ENCODE peak calls at places on chromosomes 12 and 14, in five cellular contexts. O is A549, D is BJ, C is cardiac muscle cell, U is fibroblast of the aortic adventitia. B is an unnamed sample.

GRCh38 chr12:32270818-32271710 is 128.3 kb upstream of the FGD4 start:
- DNase-seq in U (peak), C (no peak), O (no peak), D (no peak), B (peak)

GRCh38 chr12:78865297-78865955 is 852 bp downstream of the SYT1 start:
- DNase-seq in C (no peak), U (peak), D (no peak), O (no peak), B (peak)

GRCh38 chr12:105167346-105167745 is 59.8 kb downstream of the WASHC4 start:
- DNase-seq in D (peak), U (no peak), C (no peak), O (no peak), B (peak)

GRCh38 chr14:72850360-72850759 is 43.5 kb downstream of the DPF3 start:
- DNase-seq in U (no peak), O (no peak), D (no peak), C (no peak), B (peak)

GRCh38 chr14:102829106-102829505 is 51.9 kb downstream of the TRAF3 start:
- DNase-seq in D (no peak), U (peak), O (no peak), C (no peak), B (peak)

GRCh38 chr12:34399631-34400422 is 377.5 kb downstream of the ALG10 start:
- DNase-seq in C (no peak), D (no peak), O (no peak), U (no peak), B (no peak)

GRCh38 chr14:65704412-65704811 is 291.9 kb downstream of the FUT8 start:
- DNase-seq in C (no peak), D (no peak), U (peak), O (no peak), B (no peak)

GRCh38 chr14:92747701-92748258 is 647 bp downstream of the LGMN start:
- DNase-seq in O (no peak), U (peak), C (peak), D (no peak), B (no peak)

GRCh38 chr12:65232490-65233077 is 45.9 kb upstream of the MSRB3 start:
- DNase-seq in U (peak), D (peak), O (peak), C (no peak), B (peak)

GRCh38 chr14:30427846-30428245 is 131.1 kb upstream of the G2E3 start:
- DNase-seq in D (no peak), C (no peak), O (no peak), U (no peak), B (no peak)

GRCh38 chr14:71414631-71415403 is 507.6 kb downstream of the PCNX1 start:
- DNase-seq in U (peak), O (no peak), D (peak), C (no peak), B (no peak)

GRCh38 chr12:46675736-46676135 is 150.1 kb downstream of the SLC38A4 start:
- DNase-seq in U (peak), O (no peak), C (peak), D (no peak), B (peak)

GRCh38 chr14:68679746-68680467 is 113.0 kb downstream of the ZFP36L1 start:
- DNase-seq in U (no peak), D (no peak), O (no peak), C (no peak), B (no peak)

GRCh38 chr14:61266436-61267220 is 14.5 kb downstream of the TMEM30B start:
- DNase-seq in O (no peak), C (no peak), U (peak), D (no peak), B (peak)

GRCh38 chr12:45296046-45296586 is 80.2 kb downstream of the ANO6 start:
- DNase-seq in U (no peak), C (no peak), D (no peak), O (no peak), B (no peak)

GRCh38 chr12:59164991-59165718 is 244.9 kb upstream of the LRIG3 start:
- DNase-seq in O (peak), C (peak), D (no peak), U (peak), B (peak)

GRCh38 chr12:49959570-49960473 is 1.9 kb upstream of the AQP5 start:
- DNase-seq in U (peak), O (peak), C (peak), D (no peak), B (no peak)

GRCh38 chr14:32205984-32206383 is 2.9 kb upstream of the RNU6-8 start:
- DNase-seq in C (no peak), O (no peak), U (no peak), D (no peak), B (no peak)

GRCh38 chr14:104866451-104867370 is 1.6 kb downstream of the CEP170B start:
- DNase-seq in U (no peak), O (no peak), D (no peak), C (no peak), B (no peak)
- H3K4me3 ChIP-seq in U (peak), O (peak), D (peak), C (peak), B (peak)

GRCh38 chr12:113254298-113254697 is 33.0 kb downstream of the TPCN1 start:
- DNase-seq in U (no peak), D (no peak), O (no peak), C (no peak), B (no peak)
- TF ChIP-seq CTCF in U (no peak), D (no peak), O (no peak), C (no peak), B (no peak)

DNA sequence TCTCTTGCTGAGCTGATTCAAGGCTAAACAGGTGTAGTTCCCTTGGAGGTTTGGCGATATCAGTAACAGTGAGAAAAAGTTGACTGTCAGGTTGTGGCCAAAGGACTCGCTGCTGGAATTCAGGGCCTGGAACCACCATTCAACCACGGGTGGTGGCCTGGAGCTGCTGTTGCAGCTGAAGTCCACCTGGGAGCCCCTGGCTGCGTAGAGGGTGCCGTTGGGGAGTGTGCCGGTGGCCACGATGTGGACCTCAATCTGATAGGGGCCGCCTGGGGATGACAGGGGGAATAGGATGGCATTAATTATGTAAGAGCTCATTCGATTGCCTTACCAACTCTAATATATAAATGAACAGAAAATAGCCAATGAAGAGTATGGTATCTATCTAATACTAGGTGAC is 21.2 kb upstream of the WSB2 start:
- DNase-seq in D (no peak), U (no peak), O (no peak), C (no peak), B (no peak)
- H3K4me3 ChIP-seq in D (no peak), U (no peak), O (no peak), C (no peak), B (no peak)

GRCh38 chr12:124796303-124796957 is 67.2 kb downstream of the SCARB1 start:
- DNase-seq in O (no peak), U (no peak), D (no peak), C (no peak), B (no peak)

GRCh38 chr12:124795081-124795948 is 68.3 kb downstream of the SCARB1 start:
- DNase-seq in D (no peak), U (no peak), O (no peak), C (no peak), B (no peak)

GRCh38 chr12:124790650-124791400 is 72.8 kb downstream of the SCARB1 start:
- DNase-seq in D (no peak), O (no peak), U (no peak), C (no peak), B (no peak)

GRCh38 chr12:124792177-124792576 is 71.5 kb downstream of the SCARB1 start:
- DNase-seq in C (no peak), O (no peak), U (no peak), D (no peak), B (no peak)

DNA sequence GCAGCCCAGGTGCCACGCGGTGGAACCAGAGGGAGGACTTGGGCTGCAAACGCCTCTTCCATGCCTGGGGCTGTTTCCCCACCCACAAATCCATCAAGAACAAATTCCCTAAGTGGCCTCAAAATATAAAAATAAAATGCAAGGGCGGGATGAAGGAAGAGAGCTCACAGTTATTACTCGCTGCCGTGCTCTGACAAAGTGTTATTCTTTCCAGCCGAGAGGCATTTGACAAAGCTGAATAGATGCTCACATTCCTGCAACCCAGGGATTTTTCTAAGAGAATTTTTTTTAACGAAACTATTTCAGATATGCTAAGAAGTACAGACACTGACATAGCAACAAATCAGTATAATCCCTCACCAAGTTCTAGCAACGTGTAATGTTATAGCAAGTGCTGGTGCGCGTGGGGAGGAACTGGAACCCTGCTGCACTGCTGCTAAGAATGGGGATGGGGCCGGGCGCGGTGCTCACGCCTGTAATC is 70.7 kb downstream of the SCARB1 start:
- DNase-seq in C (no peak), O (no peak), U (no peak), D (no peak), B (no peak)
- TF ChIP-seq CTCF in C (no peak), O (no peak), U (no peak), D (no peak), B (no peak)

DNA sequence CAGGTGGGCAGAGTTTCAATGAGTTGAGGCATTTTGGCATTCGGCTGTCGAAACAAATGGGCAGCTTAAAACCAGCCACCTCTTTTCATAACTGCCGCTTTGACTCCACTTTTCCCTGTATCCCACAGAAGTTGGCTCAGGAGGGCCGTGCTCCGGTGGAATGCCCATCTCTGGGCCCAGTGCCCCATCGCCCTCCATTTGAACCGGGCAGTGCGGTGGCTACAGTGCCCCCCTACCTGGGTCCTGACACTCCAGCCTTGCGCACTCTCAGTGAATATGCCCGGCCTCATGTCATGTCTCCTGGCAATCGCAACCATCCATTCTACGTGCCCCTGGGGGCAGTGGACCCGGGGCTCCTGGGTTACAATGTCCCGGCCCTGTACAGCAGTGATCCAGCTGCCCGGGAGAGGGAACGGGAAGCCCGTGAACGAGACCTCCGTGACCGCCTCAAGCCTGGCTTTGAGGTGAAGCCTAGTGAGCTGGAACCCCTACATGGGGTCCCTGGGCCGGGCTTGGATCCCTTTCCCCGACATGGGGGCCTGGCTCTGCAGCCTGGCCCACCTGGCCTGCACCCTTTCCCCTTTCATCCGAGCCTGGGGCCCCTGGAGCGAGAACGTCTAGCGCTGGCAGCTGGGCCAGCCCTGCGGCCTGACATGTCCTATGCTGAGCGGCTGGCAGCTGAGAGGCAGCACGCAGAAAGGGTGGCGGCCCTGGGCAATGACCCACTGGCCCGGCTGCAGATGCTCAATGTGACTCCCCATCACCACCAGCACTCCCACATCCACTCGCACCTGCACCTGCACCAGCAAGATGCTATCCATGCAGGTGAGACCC is 5.0 kb upstream of the RNU7-1 start:
- DNase-seq in D (no peak), C (no peak), O (no peak), U (no peak), B (no peak)
- H3K4me3 ChIP-seq in D (peak), C (peak), O (peak), U (peak), B (peak)

DNA sequence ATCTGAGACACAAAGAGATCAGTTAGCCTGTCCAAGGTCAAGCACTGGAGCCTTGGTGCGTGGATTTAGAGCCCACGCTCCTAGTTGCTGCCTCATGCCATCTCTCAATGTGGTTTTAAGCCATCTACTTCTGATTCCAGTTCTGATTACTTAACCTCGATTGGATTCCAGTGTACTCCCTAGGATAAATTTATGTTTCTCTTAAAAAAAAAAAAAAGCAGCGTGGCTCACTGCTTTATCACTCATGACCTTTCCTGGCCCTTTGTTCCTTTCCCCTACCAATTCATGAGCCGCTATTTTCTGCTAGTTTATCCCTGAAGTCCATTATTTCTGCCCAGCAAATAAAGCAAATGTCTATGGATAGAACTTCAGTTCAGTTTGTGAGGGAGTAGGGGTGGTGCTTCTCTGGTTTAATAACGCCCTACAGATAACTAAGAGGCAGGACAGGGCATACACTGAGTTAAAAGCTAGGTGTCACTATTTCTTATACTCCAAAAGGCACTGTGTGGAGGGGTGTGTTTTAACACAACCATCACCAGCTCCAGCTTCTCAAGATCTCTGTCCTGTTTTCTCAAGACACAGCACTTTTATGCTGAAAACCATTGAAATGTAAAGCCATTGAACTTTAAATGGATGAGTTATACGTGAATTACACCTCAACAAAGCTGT is 9.8 kb upstream of the PARP11 start:
- DNase-seq in D (no peak), C (peak), U (peak), O (peak), B (peak)
- TF ChIP-seq CTCF in D (peak), C (peak), U (peak), O (no peak), B (peak)

GRCh38 chr12:2487278-2487677 is 307.5 kb upstream of the FKBP4 start:
- DNase-seq in U (no peak), D (no peak), O (no peak), C (no peak), B (no peak)
- H3K4me3 ChIP-seq in U (no peak), D (no peak), O (no peak), C (no peak), B (no peak)

B was measured in foreskin fibroblast.